ENCODE peak calls at places on chromosomes 16 and 17, in four cellular contexts. D, B, M and C are unnamed samples.

GRCh38 chr17:21119247-21119944 is 7.4 kb upstream of the DHRS7B start:
- DNase-seq in D (peak), B (no peak), M (peak), C (peak)

GRCh38 chr17:71948703-71949422 is 172.0 kb upstream of the SOX9 start:
- DNase-seq in D (no peak), B (no peak), M (no peak), C (no peak)

GRCh38 chr17:77700165-77700881 is 258.2 kb upstream of the TNRC6C start:
- DNase-seq in D (no peak), B (no peak), M (no peak), C (no peak)

GRCh38 chr16:25126820-25127232 is 15.3 kb downstream of the LCMT1 start:
- DNase-seq in D (no peak), B (peak), M (no peak), C (no peak)

GRCh38 chr17:17940451-17940911 is 31.7 kb downstream of the TOM1L2 start:
- DNase-seq in D (no peak), B (no peak), M (no peak), C (no peak)

GRCh38 chr17:33944412-33944811 is 310.7 kb upstream of the CCL2 start:
- DNase-seq in D (no peak), B (no peak), M (no peak), C (no peak)

GRCh38 chr17:36611345-36612072 is 10.1 kb downstream of the MRM1 start:
- DNase-seq in D (no peak), B (no peak), M (no peak), C (no peak)

GRCh38 chr16:28491080-28491969 is 549 bp downstream of the CLN3 start:
- DNase-seq in D (no peak), B (no peak), M (peak), C (no peak)

GRCh38 chr17:19755821-19756510 is 7.9 kb upstream of the ALDH3A1 start:
- DNase-seq in D (no peak), B (no peak), M (no peak), C (no peak)

GRCh38 chr16:16067127-16067526 is 117.7 kb downstream of the ABCC1 start:
- DNase-seq in D (no peak), B (no peak), M (no peak), C (no peak)

GRCh38 chr16:57479422-57480126 is 6.7 kb downstream of the DOK4 start:
- DNase-seq in D (no peak), B (no peak), M (no peak), C (no peak)

GRCh38 chr16:88685156-88686061 is 898 bp downstream of the SNAI3 start:
- DNase-seq in D (no peak), B (no peak), M (peak), C (no peak)

GRCh38 chr16:46885960-46886763 is 2.0 kb downstream of the GPT2 start:
- DNase-seq in D (no peak), B (no peak), M (peak), C (no peak)

GRCh38 chr16:17470002-17470870 is 524 bp downstream of the XYLT1 start:
- DNase-seq in D (no peak), B (no peak), M (no peak), C (no peak)

GRCh38 chr17:32693135-32693897 is 183.6 kb downstream of the MYO1D start:
- DNase-seq in D (no peak), B (no peak), M (no peak), C (no peak)

GRCh38 chr17:16439303-16439791 is 24.0 kb downstream of the TRPV2 start:
- DNase-seq in D (no peak), B (no peak), M (no peak), C (no peak)

GRCh38 chr16:58536278-58536677 is 21.0 kb downstream of the SETD6 start:
- DNase-seq in D (no peak), B (no peak), M (no peak), C (no peak)

GRCh38 chr16:88977028-88977844 is at the start of gene CBFA2T3:
- DNase-seq in D (no peak), B (no peak), M (peak), C (no peak)

GRCh38 chr16:4115941-4116327 is 308 bp downstream of the ADCY9 start:
- DNase-seq in D (no peak), B (no peak), M (no peak), C (no peak)

GRCh38 chr16:19698480-19699465 is 19.3 kb downstream of the KNOP1 start:
- DNase-seq in D (no peak), B (no peak), M (no peak), C (no peak)

GRCh38 chr17:37359682-37360188 is 16.1 kb upstream of the C17orf78 start:
- DNase-seq in D (no peak), B (no peak), M (no peak), C (no peak)

GRCh38 chr17:38877130-38877851 is 7.4 kb downstream of the LASP1 start:
- DNase-seq in D (no peak), B (no peak), M (no peak), C (no peak)

GRCh38 chr17:4167786-4168185 is 24.8 kb downstream of the CYB5D2 start:
- DNase-seq in D (no peak), B (no peak), M (no peak), C (no peak)

GRCh38 chr17:44672479-44673093 is 16.3 kb downstream of the MEIOC start:
- DNase-seq in D (no peak), B (no peak), M (no peak), C (no peak)

GRCh38 chr17:14739656-14740431 is 439.0 kb downstream of the HS3ST3B1 start:
- DNase-seq in D (no peak), B (no peak), M (no peak), C (no peak)

GRCh38 chr17:72631568-72631967 is 460.9 kb downstream of the SLC39A11 start:
- DNase-seq in D (no peak), B (peak), M (no peak), C (no peak)

GRCh38 chr16:28193530-28194423 is 18.0 kb downstream of the XPO6 start:
- DNase-seq in D (no peak), B (no peak), M (no peak), C (no peak)

GRCh38 chr16:57256601-57257395 is 11.7 kb downstream of the ARL2BP start:
- DNase-seq in D (no peak), B (no peak), M (peak), C (no peak)